ENCODE peak calls at places on chromosomes 13 and 19, in nine cellular contexts. I is CD8-positive, alpha-beta T cell; E is PC-3; G is GM23338; O is IMR-90; C is adrenal gland; W is ovary; M is mucosa of descending colon; U is tibial artery. J is an unnamed sample.

GRCh38 chr19:19067276-19068072 is 3.7 kb downstream of the SLC25A42 start:
- DNase-seq in I (no peak), E (no peak), G (no peak), O (no peak), C (no peak), W (no peak), M (no peak), U (peak; percentile 51), J (no peak)

GRCh38 chr13:91722267-91722884 is 324.0 kb downstream of the GPC5 start:
- DNase-seq in I (no peak), E (peak; percentile 41), G (peak; percentile 72), O (peak; percentile 18), C (peak; percentile 5), W (no peak), M (no peak), U (no peak), J (no peak)

GRCh38 chr19:20256606-20257005 is 89.6 kb downstream of the ZNF486 start:
- DNase-seq in I (no peak), E (no peak), G (no peak), O (no peak), C (no peak), W (no peak), M (no peak), U (no peak), J (no peak)

GRCh38 chr19:16066611-16067104 is 9.6 kb upstream of the TPM4 start:
- DNase-seq in I (peak; percentile 41), E (peak; percentile 80), G (no peak), O (peak; percentile 76), C (peak; percentile 50), W (no peak), M (no peak), U (no peak), J (no peak)

GRCh38 chr13:104011505-104012270 is 945.5 kb upstream of the SLC10A2 start:
- DNase-seq in I (no peak), E (peak; percentile 7), G (peak; percentile 13), O (no peak), C (no peak), W (peak; percentile 22), M (no peak), U (no peak), J (no peak)

GRCh38 chr19:35031072-35031881 is 1.0 kb downstream of the SCN1B start:
- DNase-seq in I (no peak), E (peak; percentile 30), G (peak; percentile 71), O (peak; percentile 18), C (no peak), W (peak; percentile 46), M (no peak), U (peak; percentile 60), J (no peak)

GRCh38 chr13:28754698-28755545 is 36.2 kb upstream of the SLC46A3 start:
- DNase-seq in I (no peak), E (peak; percentile 44), G (peak; percentile 71), O (peak; percentile 13), C (peak; percentile 31), W (no peak), M (no peak), U (no peak), J (no peak)

GRCh38 chr19:34173145-34173956 is 1.0 kb downstream of the LSM14A start:
- DNase-seq in I (peak; percentile 11), E (peak; percentile 61), G (peak; percentile 92), O (peak; percentile 27), C (peak; percentile 40), W (peak; percentile 55), M (peak; percentile 64), U (no peak), J (no peak)

GRCh38 chr19:39110263-39110967 is 15.2 kb upstream of the PAK4 start:
- DNase-seq in I (peak; percentile 65), E (peak; percentile 61), G (peak; percentile 75), O (no peak), C (peak; percentile 72), W (peak; percentile 50), M (no peak), U (peak; percentile 41), J (peak; percentile 58)

GRCh38 chr13:20580257-20580656 is 13.3 kb downstream of the IFT88 start:
- DNase-seq in I (no peak), E (no peak), G (no peak), O (no peak), C (peak; percentile 44), W (no peak), M (no peak), U (no peak), J (no peak)

GRCh38 chr13:42574435-42575311 is 721 bp downstream of the TNFSF11 start:
- DNase-seq in I (no peak), E (no peak), G (peak; percentile 44), O (no peak), C (no peak), W (no peak), M (peak; percentile 49), U (no peak), J (peak; percentile 66)

GRCh38 chr19:10078329-10078728 is 7.8 kb upstream of the SHFL start:
- DNase-seq in I (no peak), E (no peak), G (no peak), O (no peak), C (no peak), W (no peak), M (no peak), U (no peak), J (no peak)

GRCh38 chr13:23902975-23903905 is 5.9 kb upstream of the C1QTNF9B start:
- DNase-seq in I (no peak), E (no peak), G (peak; percentile 44), O (no peak), C (no peak), W (peak; percentile 37), M (no peak), U (no peak), J (no peak)

GRCh38 chr13:49220035-49220855 is at the start of gene MLNR:
- DNase-seq in I (peak; percentile 19), E (no peak), G (peak; percentile 76), O (no peak), C (peak; percentile 24), W (peak; percentile 33), M (peak; percentile 58), U (no peak), J (no peak)

GRCh38 chr13:33217256-33217655 is 68.3 kb downstream of the STARD13 start:
- DNase-seq in I (no peak), E (peak; percentile 17), G (no peak), O (no peak), C (no peak), W (no peak), M (no peak), U (no peak), J (no peak)
- H3K4me1 ChIP-seq in I (no peaks in the 10 kb centered on the region), E (peaks cover 28% of the 10 kb centered on the region), G (peaks cover 24% of the 10 kb centered on the region), O (peaks cover 30% of the 10 kb centered on the region), C (peaks cover 5% of the 10 kb centered on the region), W (peaks cover 10% of the 10 kb centered on the region), M (peaks cover 20% of the 10 kb centered on the region), U (peaks cover 33% of the 10 kb centered on the region), J (peaks cover 13% of the 10 kb centered on the region)

GRCh38 chr13:71863249-71863648 is 3.8 kb downstream of the DACH1 start:
- DNase-seq in I (no peak), E (no peak), G (no peak), O (no peak), C (no peak), W (no peak), M (no peak), U (no peak), J (no peak)

GRCh38 chr13:71866173-71867091 is 572 bp downstream of the DACH1 start:
- DNase-seq in I (no peak), E (no peak), G (peak; percentile 33), O (no peak), C (peak; percentile 10), W (peak; percentile 10), M (peak; percentile 60), U (no peak), J (no peak)

GRCh38 chr13:71864981-71865857 is 1.8 kb downstream of the DACH1 start:
- DNase-seq in I (no peak), E (no peak), G (peak; percentile 62), O (no peak), C (no peak), W (peak; percentile 11), M (peak; percentile 67), U (no peak), J (peak; percentile 48)

GRCh38 chr13:71865858-71866172 is 1.2 kb downstream of the DACH1 start:
- DNase-seq in I (no peak), E (no peak), G (peak; percentile 14), O (no peak), C (no peak), W (no peak), M (peak; percentile 58), U (no peak), J (no peak)

DNA sequence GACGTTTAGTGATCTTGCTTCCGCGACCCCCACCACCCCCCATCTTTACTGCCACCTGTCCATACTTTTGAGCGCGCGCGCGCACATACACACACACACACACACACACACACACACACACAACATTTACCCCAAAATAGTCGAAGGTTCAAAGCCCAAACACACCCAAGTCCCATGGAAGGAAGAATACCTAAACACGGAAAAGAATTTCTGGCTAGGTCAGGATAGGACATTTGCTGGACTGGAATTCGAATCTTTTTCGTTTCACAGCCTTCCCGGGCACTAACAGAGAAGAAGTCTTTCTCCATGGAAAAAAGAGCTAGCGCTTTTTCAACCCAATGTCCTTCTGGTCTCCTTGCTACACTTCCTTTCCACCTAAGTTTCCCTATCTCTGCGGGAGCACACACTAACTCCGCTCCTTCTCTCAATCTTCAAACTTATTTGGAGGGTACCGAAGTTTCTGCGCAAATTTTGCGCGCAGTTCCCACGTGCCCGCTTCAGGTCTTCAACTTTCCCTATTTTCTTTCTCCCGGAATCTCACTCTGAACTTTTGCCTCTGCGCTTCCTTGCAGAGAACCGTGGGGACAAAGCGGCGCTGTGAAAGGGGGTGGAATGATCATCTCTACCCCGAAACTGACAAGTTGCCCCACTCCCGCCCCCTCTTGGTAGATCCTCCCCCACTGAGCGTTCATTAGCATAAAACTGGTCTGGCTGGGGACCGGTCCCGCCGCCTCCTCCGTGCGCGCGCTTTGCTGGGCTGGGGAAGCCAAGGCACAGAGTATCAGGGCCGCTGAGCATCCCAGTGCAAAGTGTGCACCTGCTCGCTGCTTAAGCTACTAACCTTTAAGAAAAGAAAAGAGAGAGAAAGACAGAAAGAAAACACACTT is 2.7 kb downstream of the DACH1 start:
- DNase-seq in I (no peak), E (no peak), G (peak; percentile 78), O (no peak), C (peak; percentile 49), W (peak; percentile 12), M (peak; percentile 85), U (peak; percentile 24), J (peak; percentile 67)
- H3K4me3 ChIP-seq in I (peak overlapping the region; percentile 39), E (peak overlapping the region; percentile 51), G (peak overlapping the region; percentile 72), O (peak overlapping the region; percentile 25), C (peak overlapping the region; percentile 77), W (peak overlapping the region; percentile 43), M (peak overlapping the region; percentile 62), U (peak overlapping the region; percentile 52), J (peak overlapping the region; percentile 91)

GRCh38 chr19:6250909-6251308 is 28.9 kb downstream of the MLLT1 start:
- DNase-seq in I (no peak), E (no peak), G (no peak), O (no peak), C (no peak), W (no peak), M (peak; percentile 17), U (no peak), J (no peak)
- H3K4me1 ChIP-seq in I (no peaks in the 10 kb centered on the region), E (no peaks in the 10 kb centered on the region), G (peaks cover 4% of the 10 kb centered on the region), O (peaks cover 14% of the 10 kb centered on the region), C (peaks cover 14% of the 10 kb centered on the region), W (peaks cover 11% of the 10 kb centered on the region), M (peaks cover 2% of the 10 kb centered on the region), U (peaks cover 19% of the 10 kb centered on the region), J (peaks cover 5% of the 10 kb centered on the region)

DNA sequence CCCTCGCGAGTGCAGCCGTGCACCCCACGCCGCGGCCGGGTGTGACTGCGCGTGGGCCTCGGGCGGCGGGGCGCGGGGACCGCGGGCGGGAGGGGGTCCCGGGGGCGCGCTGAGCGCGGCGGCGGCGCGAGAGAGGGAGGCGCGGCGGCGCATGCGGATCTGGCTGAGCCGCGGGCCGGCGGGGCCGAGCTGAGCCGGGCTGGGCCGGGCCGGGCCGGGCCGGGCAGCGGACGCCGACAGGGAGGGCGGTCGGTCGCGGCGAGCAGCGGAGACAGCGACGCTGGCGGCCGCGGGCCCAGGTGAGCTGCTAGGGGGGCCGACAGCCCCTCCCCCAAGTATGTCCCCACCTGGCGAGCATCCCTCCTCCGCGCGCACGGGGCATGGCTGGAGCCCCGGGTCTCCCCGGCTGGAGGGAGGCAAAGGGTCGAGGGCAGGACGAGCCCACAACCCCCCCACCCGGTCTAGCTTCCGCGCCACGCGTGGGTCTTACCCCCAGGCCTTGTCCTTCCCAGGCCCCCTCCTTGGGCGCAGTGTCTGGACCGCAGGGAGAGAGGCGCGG is 285 bp downstream of the SPTBN4 start:
- DNase-seq in I (no peak), E (no peak), G (peak; percentile 54), O (no peak), C (peak; percentile 12), W (peak; percentile 71), M (peak; percentile 64), U (no peak), J (no peak)
- H3K4me3 ChIP-seq in I (no peak overlapping the region), E (peak overlapping the region; percentile 89), G (peak overlapping the region; percentile 88), O (peak overlapping the region; percentile 30), C (peak overlapping the region; percentile 62), W (peak overlapping the region; percentile 46), M (no peak overlapping the region), U (peak overlapping the region; percentile 82), J (peak overlapping the region; percentile 57)